ENCODE peak calls at places on chromosomes 12 and 14, in seven cellular contexts. U is colonic mucosa; B is NB4; K is CD8-positive, alpha-beta memory T cell; D is cardiac muscle cell; X is tibial artery; Q is thoracic aorta. H is an unnamed sample.

GRCh38 chr14:71235865-71236264 is 328.6 kb downstream of the PCNX1 start:
- DNase-seq in U (no peak), B (peak; percentile 42), K (no peak), D (peak; percentile 33), X (peak; percentile 82), Q (peak; percentile 9), H (peak; percentile 39)

GRCh38 chr12:85979641-85980040 is 105.5 kb downstream of the NTS start:
- DNase-seq in U (no peak), B (no peak), K (no peak), D (no peak), X (no peak), Q (no peak), H (no peak)

GRCh38 chr14:40855343-40855742 is 751.3 kb upstream of the LRFN5 start:
- DNase-seq in U (no peak), B (no peak), K (no peak), D (no peak), X (no peak), Q (no peak), H (no peak)

GRCh38 chr14:37595809-37596595 is 573 bp downstream of the TTC6 start:
- DNase-seq in U (peak; percentile 94), B (peak; percentile 73), K (no peak), D (no peak), X (no peak), Q (no peak), H (no peak)

GRCh38 chr14:104341532-104342434 is 203.4 kb downstream of the KIF26A start:
- DNase-seq in U (peak; percentile 83), B (peak; percentile 25), K (no peak), D (peak; percentile 33), X (no peak), Q (no peak), H (no peak)

GRCh38 chr12:130698106-130698505 is 18.0 kb downstream of the RIMBP2 start:
- DNase-seq in U (no peak), B (no peak), K (no peak), D (no peak), X (peak; percentile 33), Q (no peak), H (no peak)

GRCh38 chr12:29283969-29284368 is 97.0 kb downstream of the ERGIC2 start:
- DNase-seq in U (no peak), B (no peak), K (no peak), D (peak; percentile 21), X (no peak), Q (no peak), H (peak; percentile 40)

GRCh38 chr12:9940370-9940769 is 8.2 kb upstream of the CLEC2A start:
- DNase-seq in U (no peak), B (peak; percentile 17), K (no peak), D (peak; percentile 7), X (no peak), Q (no peak), H (no peak)

GRCh38 chr12:105109465-105110212 is 2.1 kb downstream of the WASHC4 start:
- DNase-seq in U (no peak), B (peak; percentile 66), K (no peak), D (peak; percentile 26), X (no peak), Q (no peak), H (peak; percentile 35)

GRCh38 chr14:91911474-91912032 is 35.9 kb downstream of the FBLN5 start:
- DNase-seq in U (peak; percentile 39), B (peak; percentile 63), K (peak; percentile 66), D (peak; percentile 75), X (no peak), Q (no peak), H (peak; percentile 64)

GRCh38 chr14:75523771-75524171 is 1.5 kb downstream of the BATF start:
- DNase-seq in U (no peak), B (peak; percentile 26), K (no peak), D (peak; percentile 43), X (no peak), Q (no peak), H (peak; percentile 50)

GRCh38 chr12:15679146-15679545 is 110.0 kb downstream of the EPS8 start:
- DNase-seq in U (no peak), B (no peak), K (no peak), D (peak; percentile 24), X (no peak), Q (no peak), H (peak; percentile 65)

GRCh38 chr14:93100570-93100969 is 15.2 kb downstream of the ITPK1 start:
- DNase-seq in U (no peak), B (peak; percentile 41), K (no peak), D (no peak), X (no peak), Q (no peak), H (no peak)

GRCh38 chr14:93104961-93105360 is 10.8 kb downstream of the ITPK1 start:
- DNase-seq in U (no peak), B (no peak), K (no peak), D (no peak), X (no peak), Q (no peak), H (no peak)

GRCh38 chr14:93102141-93102540 is 13.6 kb downstream of the ITPK1 start:
- DNase-seq in U (peak; percentile 50), B (no peak), K (no peak), D (no peak), X (no peak), Q (no peak), H (no peak)

GRCh38 chr14:93105362-93105761 is 10.4 kb downstream of the ITPK1 start:
- DNase-seq in U (no peak), B (peak; percentile 88), K (no peak), D (peak; percentile 85), X (no peak), Q (no peak), H (peak; percentile 71)

GRCh38 chr14:93103392-93104080 is 12.2 kb downstream of the ITPK1 start:
- DNase-seq in U (peak; percentile 79), B (peak; percentile 88), K (peak; percentile 82), D (no peak), X (no peak), Q (no peak), H (no peak)
- H3K4me3 ChIP-seq in U (no peak overlapping the region), B (peak overlapping the region; percentile 32), K (peak overlapping the region; percentile 69), D (no peak overlapping the region), X (no peak overlapping the region), Q (peak overlapping the region; percentile 4), H (no peak overlapping the region)

GRCh38 chr14:89855961-89856360 is 98.6 kb downstream of the EFCAB11 start:
- DNase-seq in U (no peak), B (no peak), K (no peak), D (peak; percentile 86), X (no peak), Q (no peak), H (peak; percentile 73)
- H3K4me3 ChIP-seq in U (no peak overlapping the region), B (no peak overlapping the region), K (no peak overlapping the region), D (no peak overlapping the region), X (no peak overlapping the region), Q (no peak overlapping the region), H (no peak overlapping the region)

GRCh38 chr14:32074887-32075572 is 2.1 kb upstream of the ARHGAP5 start:
- DNase-seq in U (no peak), B (no peak), K (no peak), D (peak; percentile 17), X (no peak), Q (no peak), H (no peak)
- H3K4me3 ChIP-seq in U (peak overlapping the region; percentile 85), B (no peak overlapping the region), K (no peak overlapping the region), D (peak overlapping the region; percentile 66), X (peak overlapping the region; percentile 92), Q (peak overlapping the region; percentile 81), H (peak overlapping the region; percentile 89)

GRCh38 chr14:93789366-93790130 is 1.3 kb upstream of the PRIMA1 start:
- DNase-seq in U (no peak), B (peak; percentile 7), K (no peak), D (no peak), X (no peak), Q (no peak), H (no peak)
- H3K4me3 ChIP-seq in U (peak overlapping the region; percentile 40), B (no peak overlapping the region), K (no peak overlapping the region), D (peak overlapping the region; percentile 37), X (peak overlapping the region; percentile 58), Q (peak overlapping the region; percentile 80), H (no peak overlapping the region)

GRCh38 chr12:57473392-57473791 is 6.3 kb downstream of the ARHGAP9 start:
- DNase-seq in U (no peak), B (no peak), K (no peak), D (no peak), X (no peak), Q (no peak), H (no peak)

GRCh38 chr12:57475271-57476161 is 4.2 kb downstream of the ARHGAP9 start:
- DNase-seq in U (no peak), B (no peak), K (no peak), D (peak; percentile 41), X (no peak), Q (no peak), H (no peak)

GRCh38 chr12:57473886-57474285 is 5.8 kb downstream of the ARHGAP9 start:
- DNase-seq in U (no peak), B (no peak), K (no peak), D (no peak), X (no peak), Q (no peak), H (no peak)

GRCh38 chr12:57474430-57474829 is 5.2 kb downstream of the ARHGAP9 start:
- DNase-seq in U (no peak), B (no peak), K (no peak), D (no peak), X (no peak), Q (no peak), H (no peak)

DNA sequence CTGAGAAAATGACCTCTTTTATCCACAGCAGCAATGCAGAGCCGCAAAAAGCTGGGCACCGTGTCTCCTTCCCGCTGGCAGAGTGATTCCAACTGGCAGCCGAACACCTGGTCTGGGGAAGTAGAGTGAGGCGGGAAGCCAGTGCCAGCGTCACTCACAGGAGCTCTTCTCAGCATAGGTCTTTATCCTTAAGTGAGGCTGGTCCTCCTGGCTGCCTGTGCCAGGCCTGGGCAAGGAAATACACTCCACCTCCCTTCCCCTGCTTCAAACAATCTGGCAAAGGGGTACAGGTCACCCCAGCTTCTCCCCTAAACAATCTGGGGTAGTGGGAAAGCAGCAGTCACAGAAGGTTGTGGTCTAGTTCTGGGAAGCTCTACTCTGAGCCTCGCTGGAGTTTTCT is 4.8 kb downstream of the ARHGAP9 start:
- DNase-seq in U (no peak), B (no peak), K (no peak), D (no peak), X (no peak), Q (no peak), H (no peak)
- H3K4me3 ChIP-seq in U (no peak overlapping the region), B (no peak overlapping the region), K (no peak overlapping the region), D (no peak overlapping the region), X (peak overlapping the region; percentile 52), Q (peak overlapping the region; percentile 72), H (no peak overlapping the region)